ENCODE peak calls at places on chromosome 12, in eight cellular contexts. One of them, this sample, is unnamed.

GRCh38 chr12:60106207-60106606 is 510.4 kb downstream of the SLC16A7 start:
- DNase-seq in fibroblast of mammary gland: peak; percentile 58
- DNase-seq in glutamatergic neuron: no peak
- DNase-seq in heart left ventricle: no peak
- DNase-seq in omental fat pad: no peak
- DNase-seq in GM20000: no peak
- DNase-seq in fibroblast of pulmonary artery: peak; percentile 49
- DNase-seq in heart right ventricle: no peak
- DNase-seq in this sample: no peak

GRCh38 chr12:82608706-82609105 is 78.0 kb upstream of the TMTC2 start:
- DNase-seq in fibroblast of mammary gland: peak; percentile 5
- DNase-seq in glutamatergic neuron: no peak
- DNase-seq in heart left ventricle: no peak
- DNase-seq in omental fat pad: no peak
- DNase-seq in GM20000: no peak
- DNase-seq in fibroblast of pulmonary artery: peak; percentile 44
- DNase-seq in heart right ventricle: no peak
- DNase-seq in this sample: no peak

GRCh38 chr12:110791589-110791988 is 48.9 kb upstream of the PPP1CC start:
- DNase-seq in fibroblast of mammary gland: peak; percentile 5
- DNase-seq in glutamatergic neuron: no peak
- DNase-seq in heart left ventricle: no peak
- DNase-seq in omental fat pad: no peak
- DNase-seq in GM20000: no peak
- DNase-seq in fibroblast of pulmonary artery: no peak
- DNase-seq in heart right ventricle: no peak
- DNase-seq in this sample: no peak

GRCh38 chr12:45726594-45727300 is 2.8 kb upstream of the ARID2 start:
- DNase-seq in fibroblast of mammary gland: peak; percentile 31
- DNase-seq in glutamatergic neuron: peak; percentile 67
- DNase-seq in heart left ventricle: peak; percentile 69
- DNase-seq in omental fat pad: peak; percentile 29
- DNase-seq in GM20000: peak; percentile 20
- DNase-seq in fibroblast of pulmonary artery: peak; percentile 40
- DNase-seq in heart right ventricle: peak; percentile 68
- DNase-seq in this sample: no peak

GRCh38 chr12:22924391-22924790 is 299.4 kb downstream of the ETNK1 start:
- DNase-seq in fibroblast of mammary gland: no peak
- DNase-seq in glutamatergic neuron: no peak
- DNase-seq in heart left ventricle: no peak
- DNase-seq in omental fat pad: no peak
- DNase-seq in GM20000: no peak
- DNase-seq in fibroblast of pulmonary artery: no peak
- DNase-seq in heart right ventricle: no peak
- DNase-seq in this sample: no peak

GRCh38 chr12:87142346-87142745 is 886.2 kb upstream of the MGAT4C start:
- DNase-seq in fibroblast of mammary gland: peak; percentile 21
- DNase-seq in glutamatergic neuron: no peak
- DNase-seq in heart left ventricle: no peak
- DNase-seq in omental fat pad: no peak
- DNase-seq in GM20000: no peak
- DNase-seq in fibroblast of pulmonary artery: no peak
- DNase-seq in heart right ventricle: no peak
- DNase-seq in this sample: no peak

GRCh38 chr12:63985456-63985855 is 141.0 kb downstream of the SRGAP1 start:
- DNase-seq in fibroblast of mammary gland: no peak
- DNase-seq in glutamatergic neuron: no peak
- DNase-seq in heart left ventricle: no peak
- DNase-seq in omental fat pad: no peak
- DNase-seq in GM20000: no peak
- DNase-seq in fibroblast of pulmonary artery: no peak
- DNase-seq in heart right ventricle: no peak
- DNase-seq in this sample: no peak

GRCh38 chr12:108567388-108567787 is 5.0 kb downstream of the ISCU start:
- DNase-seq in fibroblast of mammary gland: peak; percentile 14
- DNase-seq in glutamatergic neuron: no peak
- DNase-seq in heart left ventricle: no peak
- DNase-seq in omental fat pad: no peak
- DNase-seq in GM20000: no peak
- DNase-seq in fibroblast of pulmonary artery: peak; percentile 14
- DNase-seq in heart right ventricle: no peak
- DNase-seq in this sample: no peak

GRCh38 chr12:62332598-62332997 is 72.4 kb downstream of the USP15 start:
- DNase-seq in fibroblast of mammary gland: peak; percentile 82
- DNase-seq in glutamatergic neuron: no peak
- DNase-seq in heart left ventricle: no peak
- DNase-seq in omental fat pad: no peak
- DNase-seq in GM20000: no peak
- DNase-seq in fibroblast of pulmonary artery: peak; percentile 49
- DNase-seq in heart right ventricle: no peak
- DNase-seq in this sample: no peak

GRCh38 chr12:13817131-13817530 is 164.3 kb downstream of the GRIN2B start:
- DNase-seq in fibroblast of mammary gland: peak; percentile 11
- DNase-seq in glutamatergic neuron: no peak
- DNase-seq in heart left ventricle: no peak
- DNase-seq in omental fat pad: no peak
- DNase-seq in GM20000: no peak
- DNase-seq in fibroblast of pulmonary artery: no peak
- DNase-seq in heart right ventricle: no peak
- DNase-seq in this sample: no peak

GRCh38 chr12:121578230-121579189 is 2.3 kb downstream of the KDM2B start:
- DNase-seq in fibroblast of mammary gland: no peak
- DNase-seq in glutamatergic neuron: peak; percentile 44
- DNase-seq in heart left ventricle: no peak
- DNase-seq in omental fat pad: no peak
- DNase-seq in GM20000: peak; percentile 67
- DNase-seq in fibroblast of pulmonary artery: peak; percentile 35
- DNase-seq in heart right ventricle: peak; percentile 30
- DNase-seq in this sample: no peak

GRCh38 chr12:103028881-103029280 is 71.4 kb downstream of the ASCL1 start:
- DNase-seq in fibroblast of mammary gland: no peak
- DNase-seq in glutamatergic neuron: no peak
- DNase-seq in heart left ventricle: no peak
- DNase-seq in omental fat pad: no peak
- DNase-seq in GM20000: no peak
- DNase-seq in fibroblast of pulmonary artery: no peak
- DNase-seq in heart right ventricle: no peak
- DNase-seq in this sample: no peak

GRCh38 chr12:45503887-45504286 is 225.6 kb upstream of the ARID2 start:
- DNase-seq in fibroblast of mammary gland: no peak
- DNase-seq in glutamatergic neuron: no peak
- DNase-seq in heart left ventricle: no peak
- DNase-seq in omental fat pad: no peak
- DNase-seq in GM20000: no peak
- DNase-seq in fibroblast of pulmonary artery: no peak
- DNase-seq in heart right ventricle: no peak
- DNase-seq in this sample: no peak

GRCh38 chr12:3204716-3205617 is 127.8 kb downstream of the TSPAN9 start:
- DNase-seq in fibroblast of mammary gland: no peak
- DNase-seq in glutamatergic neuron: no peak
- DNase-seq in heart left ventricle: no peak
- DNase-seq in omental fat pad: no peak
- DNase-seq in GM20000: no peak
- DNase-seq in fibroblast of pulmonary artery: no peak
- DNase-seq in heart right ventricle: no peak
- DNase-seq in this sample: no peak

GRCh38 chr12:89889051-89889450 is 180.4 kb upstream of the ATP2B1 start:
- DNase-seq in fibroblast of mammary gland: peak; percentile 64
- DNase-seq in glutamatergic neuron: no peak
- DNase-seq in heart left ventricle: no peak
- DNase-seq in omental fat pad: no peak
- DNase-seq in GM20000: no peak
- DNase-seq in fibroblast of pulmonary artery: no peak
- DNase-seq in heart right ventricle: no peak
- DNase-seq in this sample: no peak

GRCh38 chr12:14010989-14011388 is 29.6 kb upstream of the GRIN2B start:
- DNase-seq in fibroblast of mammary gland: no peak
- DNase-seq in glutamatergic neuron: no peak
- DNase-seq in heart left ventricle: no peak
- DNase-seq in omental fat pad: no peak
- DNase-seq in GM20000: no peak
- DNase-seq in fibroblast of pulmonary artery: no peak
- DNase-seq in heart right ventricle: no peak
- DNase-seq in this sample: no peak

GRCh38 chr12:6550294-6551062 is 5.4 kb downstream of the IFFO1 start:
- DNase-seq in fibroblast of mammary gland: no peak
- DNase-seq in glutamatergic neuron: no peak
- DNase-seq in heart left ventricle: no peak
- DNase-seq in omental fat pad: no peak
- DNase-seq in GM20000: no peak
- DNase-seq in fibroblast of pulmonary artery: no peak
- DNase-seq in heart right ventricle: peak; percentile 41
- DNase-seq in this sample: no peak

GRCh38 chr12:12724421-12725085 is 7.4 kb downstream of the CDKN1B start:
- DNase-seq in fibroblast of mammary gland: no peak
- DNase-seq in glutamatergic neuron: no peak
- DNase-seq in heart left ventricle: no peak
- DNase-seq in omental fat pad: no peak
- DNase-seq in GM20000: peak; percentile 39
- DNase-seq in fibroblast of pulmonary artery: no peak
- DNase-seq in heart right ventricle: no peak
- DNase-seq in this sample: no peak

GRCh38 chr12:95385246-95385645 is 88.7 kb upstream of the METAP2 start:
- DNase-seq in fibroblast of mammary gland: peak; percentile 50
- DNase-seq in glutamatergic neuron: no peak
- DNase-seq in heart left ventricle: peak; percentile 27
- DNase-seq in omental fat pad: no peak
- DNase-seq in GM20000: no peak
- DNase-seq in fibroblast of pulmonary artery: peak; percentile 60
- DNase-seq in heart right ventricle: no peak
- DNase-seq in this sample: no peak

GRCh38 chr12:79934309-79935020 is 432 bp downstream of the PPP1R12A start:
- DNase-seq in fibroblast of mammary gland: peak; percentile 37
- DNase-seq in glutamatergic neuron: peak; percentile 62
- DNase-seq in heart left ventricle: peak; percentile 64
- DNase-seq in omental fat pad: peak; percentile 28
- DNase-seq in GM20000: peak; percentile 15
- DNase-seq in fibroblast of pulmonary artery: peak; percentile 31
- DNase-seq in heart right ventricle: no peak
- DNase-seq in this sample: no peak

GRCh38 chr12:55019784-55020183 is at the start of gene NEUROD4:
- DNase-seq in fibroblast of mammary gland: peak; percentile 64
- DNase-seq in glutamatergic neuron: peak; percentile 89
- DNase-seq in heart left ventricle: peak; percentile 21
- DNase-seq in omental fat pad: no peak
- DNase-seq in GM20000: peak; percentile 31
- DNase-seq in fibroblast of pulmonary artery: peak; percentile 72
- DNase-seq in heart right ventricle: no peak
- DNase-seq in this sample: no peak

GRCh38 chr12:31897791-31898503 is 61.3 kb upstream of the RESF1 start:
- DNase-seq in fibroblast of mammary gland: peak; percentile 5
- DNase-seq in glutamatergic neuron: peak; percentile 15
- DNase-seq in heart left ventricle: peak; percentile 42
- DNase-seq in omental fat pad: no peak
- DNase-seq in GM20000: no peak
- DNase-seq in fibroblast of pulmonary artery: peak; percentile 53
- DNase-seq in heart right ventricle: peak; percentile 51
- DNase-seq in this sample: no peak

DNA sequence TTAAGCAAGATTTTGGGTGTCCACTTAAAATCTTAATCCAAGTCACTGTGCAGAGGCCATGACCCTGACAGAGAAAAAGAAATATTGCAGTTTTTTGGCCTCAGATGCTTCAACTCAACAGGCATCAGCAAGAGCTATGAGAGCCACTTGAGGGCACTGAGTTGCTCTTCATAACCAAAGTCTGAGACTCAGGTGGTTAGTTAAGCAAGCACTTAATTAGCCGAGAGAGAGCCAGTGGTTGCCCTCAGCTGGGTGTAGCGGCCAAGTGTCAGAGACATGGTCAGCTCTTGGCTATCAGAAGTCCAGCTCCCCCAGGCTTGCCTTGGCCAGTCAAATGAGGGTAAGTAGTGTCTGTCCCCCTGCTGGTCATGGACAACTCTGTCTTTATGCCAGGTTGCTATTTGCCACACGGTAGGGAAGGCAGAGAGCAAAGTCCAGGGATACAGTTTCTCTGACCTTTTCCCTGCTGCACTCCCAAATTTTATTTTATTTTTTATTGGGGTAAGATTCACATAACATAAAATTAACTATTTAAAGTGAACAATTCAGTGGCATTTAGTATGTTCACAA is 9.0 kb upstream of the KRT71 start:
- DNase-seq in fibroblast of mammary gland: peak; percentile 14
- DNase-seq in glutamatergic neuron: no peak
- DNase-seq in heart left ventricle: no peak
- DNase-seq in omental fat pad: no peak
- DNase-seq in GM20000: no peak
- DNase-seq in fibroblast of pulmonary artery: peak; percentile 15
- DNase-seq in heart right ventricle: no peak
- DNase-seq in this sample: no peak
- TF ChIP-seq CTCF in fibroblast of mammary gland: peak; percentile 35
- TF ChIP-seq CTCF in glutamatergic neuron: peak; percentile 36
- TF ChIP-seq CTCF in heart left ventricle: no peak
- TF ChIP-seq CTCF in omental fat pad: no peak
- TF ChIP-seq CTCF in GM20000: no peak
- TF ChIP-seq CTCF in fibroblast of pulmonary artery: peak; percentile 34
- TF ChIP-seq CTCF in heart right ventricle: no peak
- TF ChIP-seq CTCF in this sample: no peak

GRCh38 chr12:123063535-123063934 is 83.1 kb downstream of the ARL6IP4 start:
- DNase-seq in fibroblast of mammary gland: peak; percentile 30
- DNase-seq in glutamatergic neuron: peak; percentile 62
- DNase-seq in heart left ventricle: no peak
- DNase-seq in omental fat pad: no peak
- DNase-seq in GM20000: no peak
- DNase-seq in fibroblast of pulmonary artery: peak; percentile 31
- DNase-seq in heart right ventricle: no peak
- DNase-seq in this sample: no peak
- TF ChIP-seq CTCF in fibroblast of mammary gland: peak; percentile 35
- TF ChIP-seq CTCF in glutamatergic neuron: peak; percentile 80
- TF ChIP-seq CTCF in heart left ventricle: peak; percentile 33
- TF ChIP-seq CTCF in omental fat pad: no peak
- TF ChIP-seq CTCF in GM20000: no peak
- TF ChIP-seq CTCF in fibroblast of pulmonary artery: peak; percentile 45
- TF ChIP-seq CTCF in heart right ventricle: peak; percentile 23
- TF ChIP-seq CTCF in this sample: peak; percentile 23

DNA sequence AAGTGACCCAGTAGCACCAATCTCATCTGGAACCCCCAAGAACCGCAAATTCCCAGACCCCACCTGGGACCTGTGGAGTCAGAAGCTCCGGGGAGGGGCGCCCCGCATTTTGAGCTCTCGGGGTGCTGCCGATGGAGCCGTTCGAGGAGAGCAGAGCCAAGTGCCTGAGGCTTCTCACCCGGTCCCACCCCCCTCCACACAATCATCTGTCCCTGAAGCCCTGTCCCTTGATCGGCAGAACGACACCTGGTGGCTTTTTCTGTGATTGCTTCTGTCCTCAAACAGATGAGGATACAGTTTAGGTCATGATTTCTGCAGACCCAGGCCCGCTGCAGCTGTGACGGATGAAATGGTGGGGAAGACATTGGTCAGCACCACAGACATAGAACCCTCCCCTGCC is 74.7 kb downstream of the NOC4L start:
- DNase-seq in fibroblast of mammary gland: no peak
- DNase-seq in glutamatergic neuron: no peak
- DNase-seq in heart left ventricle: no peak
- DNase-seq in omental fat pad: no peak
- DNase-seq in GM20000: peak; percentile 76
- DNase-seq in fibroblast of pulmonary artery: no peak
- DNase-seq in heart right ventricle: no peak
- DNase-seq in this sample: peak; percentile 53
- TF ChIP-seq CTCF in fibroblast of mammary gland: peak; percentile 29
- TF ChIP-seq CTCF in glutamatergic neuron: no peak
- TF ChIP-seq CTCF in heart left ventricle: peak; percentile 34
- TF ChIP-seq CTCF in omental fat pad: no peak
- TF ChIP-seq CTCF in GM20000: peak; percentile 35
- TF ChIP-seq CTCF in fibroblast of pulmonary artery: peak; percentile 25
- TF ChIP-seq CTCF in heart right ventricle: peak; percentile 36
- TF ChIP-seq CTCF in this sample: peak; percentile 43

GRCh38 chr12:131801254-131801866 is 26.8 kb upstream of the MMP17 start:
- DNase-seq in fibroblast of mammary gland: no peak
- DNase-seq in glutamatergic neuron: no peak
- DNase-seq in heart left ventricle: no peak
- DNase-seq in omental fat pad: no peak
- DNase-seq in GM20000: no peak
- DNase-seq in fibroblast of pulmonary artery: no peak
- DNase-seq in heart right ventricle: no peak
- DNase-seq in this sample: no peak
- TF ChIP-seq CTCF in fibroblast of mammary gland: no peak
- TF ChIP-seq CTCF in glutamatergic neuron: no peak
- TF ChIP-seq CTCF in heart left ventricle: no peak
- TF ChIP-seq CTCF in omental fat pad: no peak
- TF ChIP-seq CTCF in GM20000: no peak
- TF ChIP-seq CTCF in fibroblast of pulmonary artery: no peak
- TF ChIP-seq CTCF in heart right ventricle: no peak
- TF ChIP-seq CTCF in this sample: no peak